ENCODE peak calls at places on chromosomes 4 and X, in four cellular contexts. T is GM23338, C is fibroblast of mammary gland, W is bronchial epithelial cell. F is an unnamed sample.

GRCh38 chr4:121726642-121727268 is 30.0 kb upstream of the ANXA5 start:
- DNase-seq in C (peak; percentile 82), T (peak; percentile 86), W (peak; percentile 78), F (peak; percentile 64)

GRCh38 chr4:78650106-78651021 is 98.8 kb downstream of the ANXA3 start:
- DNase-seq in W (peak; percentile 95), T (no peak), C (peak; percentile 95), F (no peak)

GRCh38 chr4:175435437-175435836 is 376.6 kb downstream of the GPM6A start:
- DNase-seq in T (no peak), C (no peak), W (no peak), F (no peak)

GRCh38 chrX:19673334-19674040 is 158.2 kb upstream of the MAP3K15 start:
- DNase-seq in C (peak; percentile 95), W (peak; percentile 81), T (no peak), F (no peak)

GRCh38 chr4:124060261-124060918 is 652.1 kb downstream of the ANKRD50 start:
- DNase-seq in W (peak; percentile 87), C (peak; percentile 89), T (peak; percentile 1), F (no peak)

GRCh38 chr4:94532016-94532789 is 80.5 kb downstream of the PDLIM5 start:
- DNase-seq in T (no peak), C (peak; percentile 46), W (peak; percentile 84), F (no peak)

GRCh38 chrX:144335402-144335801 is 451.5 kb downstream of the UBE2NL start:
- DNase-seq in T (no peak), C (no peak), W (no peak), F (no peak)

GRCh38 chr4:84495448-84496221 is 3.5 kb downstream of the NKX6-1 start:
- DNase-seq in T (peak; percentile 57), W (no peak), C (no peak), F (no peak)

GRCh38 chr4:108008721-108009120 is 19.0 kb downstream of the HADH start:
- DNase-seq in W (peak; percentile 88), C (peak; percentile 90), T (no peak), F (no peak)

GRCh38 chr4:69639542-69639941 is at the start of gene UGT2A2:
- DNase-seq in T (no peak), W (no peak), C (no peak), F (no peak)

GRCh38 chr4:2515835-2516550 is 20.5 kb upstream of the FAM193A start:
- DNase-seq in C (no peak), T (no peak), W (no peak), F (no peak)

GRCh38 chr4:26058537-26058936 is 144.5 kb downstream of the SMIM20 start:
- DNase-seq in W (peak; percentile 90), T (no peak), C (no peak), F (no peak)

GRCh38 chrX:97402903-97403302 is 519.2 kb downstream of the RPA4 start:
- DNase-seq in W (no peak), C (no peak), T (no peak), F (no peak)

GRCh38 chr4:48578132-48578964 is 88.3 kb downstream of the ZAR1 start:
- DNase-seq in C (peak; percentile 82), W (peak; percentile 69), T (peak; percentile 81), F (peak; percentile 38)

GRCh38 chr4:140252742-140253555 is 99.0 kb upstream of the MAML3 start:
- DNase-seq in C (peak; percentile 72), W (peak; percentile 50), T (peak; percentile 74), F (peak; percentile 73)

GRCh38 chr4:175560628-175561027 is 251.4 kb downstream of the GPM6A start:
- DNase-seq in W (peak; percentile 31), C (peak; percentile 38), T (peak; percentile 36), F (no peak)

GRCh38 chr4:2806392-2807355 is 13.8 kb downstream of the SH3BP2 start:
- DNase-seq in W (no peak), T (no peak), C (no peak), F (no peak)

GRCh38 chr4:8592366-8593267 is at the start of gene CPZ:
- DNase-seq in T (peak; percentile 88), W (no peak), C (peak; percentile 20), F (no peak)

GRCh38 chrX:53287493-53288138 is 6.2 kb upstream of the IQSEC2 start:
- DNase-seq in W (peak; percentile 39), T (no peak), C (peak; percentile 77), F (no peak)

GRCh38 chr4:121358473-121358872 is 22.3 kb downstream of the QRFPR start:
- DNase-seq in W (peak; percentile 66), C (peak; percentile 78), T (no peak), F (no peak)

GRCh38 chr4:177222776-177223175 is 86.9 kb upstream of the NEIL3 start:
- DNase-seq in T (no peak), W (no peak), C (no peak), F (no peak)

GRCh38 chr4:6605605-6606004 is 30.6 kb downstream of the MAN2B2 start:
- DNase-seq in W (no peak), C (no peak), T (no peak), F (no peak)

GRCh38 chr4:158722291-158722916 is 792 bp downstream of the PPID start:
- DNase-seq in W (peak; percentile 51), C (peak; percentile 55), T (peak; percentile 62), F (peak; percentile 11)

GRCh38 chr4:72505314-72505744 is 63.7 kb downstream of the ADAMTS3 start:
- DNase-seq in C (peak; percentile 69), W (peak; percentile 53), T (peak; percentile 76), F (peak; percentile 25)

GRCh38 chr4:105192910-105193309 is 46.2 kb downstream of the TET2 start:
- DNase-seq in C (no peak), T (no peak), W (no peak), F (no peak)

GRCh38 chr4:82493721-82494425 is 63.5 kb downstream of the ENOPH1 start:
- DNase-seq in T (no peak), W (peak; percentile 13), C (no peak), F (no peak)

GRCh38 chrX:19566359-19567141 is 51.2 kb upstream of the MAP3K15 start:
- DNase-seq in T (peak; percentile 22), W (no peak), C (peak; percentile 19), F (no peak)

GRCh38 chrX:125108926-125109325 is 210.7 kb upstream of the TEX13C start:
- DNase-seq in T (no peak), W (no peak), C (no peak), F (no peak)

GRCh38 chr4:187770345-187770744 is 225.2 kb upstream of the ZFP42 start:
- DNase-seq in T (peak; percentile 74), C (no peak), W (no peak), F (no peak)

GRCh38 chr4:86014599-86014998 is 345.3 kb downstream of the MAPK10 start:
- DNase-seq in C (peak; percentile 51), T (peak; percentile 48), W (no peak), F (peak; percentile 25)

GRCh38 chr4:82429728-82430192 is 502 bp downstream of the HNRNPDL start:
- DNase-seq in T (peak; percentile 61), W (peak; percentile 40), C (peak; percentile 42), F (no peak)

GRCh38 chrX:153925739-153926593 is at the start of gene ARHGAP4:
- DNase-seq in C (no peak), W (no peak), T (peak; percentile 44), F (peak; percentile 52)

GRCh38 chr4:180407273-180407885 is 1835.8 kb upstream of the TENM3 start:
- DNase-seq in C (no peak), W (peak; percentile 61), T (no peak), F (no peak)

GRCh38 chr4:145034727-145035211 is 63.2 kb downstream of the ANAPC10 start:
- DNase-seq in W (peak; percentile 71), C (peak; percentile 81), T (no peak), F (no peak)

GRCh38 chr4:184168406-184169019 is 49.2 kb downstream of the ENPP6 start:
- DNase-seq in C (peak; percentile 47), W (peak; percentile 33), T (peak; percentile 86), F (peak; percentile 88)

GRCh38 chr4:13541720-13542576 is 2.4 kb downstream of the NKX3-2 start:
- DNase-seq in T (peak; percentile 88), W (peak; percentile 25), C (no peak), F (peak; percentile 55)

GRCh38 chrX:153763989-153764755 is at the start of gene PLXNB3:
- DNase-seq in W (peak; percentile 68), T (peak; percentile 74), C (peak; percentile 62), F (peak; percentile 82)

GRCh38 chr4:87941537-87942392 is 33.7 kb upstream of the SPP1 start:
- DNase-seq in W (no peak), C (no peak), T (no peak), F (no peak)

GRCh38 chr4:187799735-187800134 is 195.8 kb upstream of the ZFP42 start:
- DNase-seq in W (no peak), T (no peak), C (no peak), F (no peak)

DNA sequence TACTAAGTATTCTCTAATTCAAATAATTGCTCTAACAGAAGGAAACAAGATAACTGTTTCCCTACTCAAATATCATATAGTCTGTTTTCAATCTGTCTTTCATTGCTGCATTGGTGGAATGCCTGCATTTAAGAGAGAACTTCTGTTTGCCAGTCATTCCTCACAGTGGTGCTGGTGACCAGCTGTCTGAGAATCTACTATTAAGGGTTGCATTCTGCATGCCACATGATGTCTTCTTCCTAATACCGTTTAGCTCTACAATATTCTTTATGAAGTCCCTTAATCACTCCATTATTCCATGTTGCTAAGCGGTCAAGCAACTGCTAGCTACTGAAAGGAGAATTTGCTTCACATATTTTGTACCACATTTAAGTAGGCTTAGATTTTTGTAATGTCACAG is 167.1 kb upstream of the CENPE start:
- DNase-seq in W (no peak), T (no peak), C (no peak), F (no peak)
- TF ChIP-seq CTCF in W (no peak), T (no peak), C (no peak), F (no peak)

GRCh38 chr4:65861993-65862392 is 191.7 kb upstream of the EPHA5 start:
- DNase-seq in T (no peak), C (no peak), W (peak; percentile 20), F (no peak)

GRCh38 chr4:65868096-65868824 is 198.0 kb upstream of the EPHA5 start:
- DNase-seq in W (no peak), C (no peak), T (no peak), F (no peak)

GRCh38 chr4:65865489-65865888 is 195.2 kb upstream of the EPHA5 start:
- DNase-seq in W (peak; percentile 24), T (peak; percentile 77), C (peak; percentile 17), F (no peak)
- TF ChIP-seq CTCF in W (peak; percentile 24), T (peak; percentile 74), C (peak; percentile 32), F (no peak)

GRCh38 chr4:130563891-130564418 is 1468.0 kb downstream of the C4orf33 start:
- DNase-seq in T (peak; percentile 17), W (no peak), C (no peak), F (no peak)

GRCh38 chr4:130568746-130569145 is 1472.8 kb downstream of the C4orf33 start:
- DNase-seq in T (no peak), C (no peak), W (no peak), F (no peak)

GRCh38 chr4:130559268-130559667 is 1463.3 kb downstream of the C4orf33 start:
- DNase-seq in T (no peak), W (peak; percentile 45), C (no peak), F (no peak)

GRCh38 chr4:130563185-130563890 is 1467.4 kb downstream of the C4orf33 start:
- DNase-seq in W (peak; percentile 10), C (peak; percentile 82), T (peak; percentile 87), F (no peak)
- TF ChIP-seq CTCF in W (peak; percentile 13), C (peak; percentile 64), T (peak; percentile 80), F (no peak)

GRCh38 chrX:72621163-72621562 is 48.5 kb upstream of the HDAC8 start:
- DNase-seq in W (peak; percentile 27), T (no peak), C (peak; percentile 33), F (no peak)

GRCh38 chrX:72620550-72621145 is 48.0 kb upstream of the HDAC8 start:
- DNase-seq in W (peak; percentile 89), C (peak; percentile 95), T (peak; percentile 1), F (no peak)

GRCh38 chrX:72624194-72624593 is 51.6 kb upstream of the HDAC8 start:
- DNase-seq in W (no peak), C (peak; percentile 2), T (no peak), F (no peak)

GRCh38 chrX:72621619-72622485 is 49.2 kb upstream of the HDAC8 start:
- DNase-seq in C (peak; percentile 76), T (no peak), W (peak; percentile 76), F (peak; percentile 9)
- TF ChIP-seq CTCF in C (no peak), T (no peak), W (no peak), F (no peak)

F was measured in GM10248.